ENCODE peak calls at places on chromosomes 12 and 14, in eight cellular contexts. J is mesothelial cell of epicardium, U is cardiac muscle cell, Z is left ventricle myocardium inferior, X is left lung, W is PC-9, H is right lobe of liver, E is MCF 10A. M is an unnamed sample.

GRCh38 chr12:127457726-127458125 is 809.2 kb upstream of the TMEM132C start:
- DNase-seq in J (no peak), U (no peak), Z (no peak), X (no peak), W (no peak), H (no peak), E (no peak), M (no peak)

GRCh38 chr12:107134558-107134957 is 41.2 kb upstream of the CRY1 start:
- DNase-seq in J (no peak), U (peak; percentile 2), Z (no peak), X (no peak), W (no peak), H (no peak), E (peak; percentile 13), M (no peak)

GRCh38 chr12:213527-213932 is 427 bp downstream of the SLC6A12 start:
- DNase-seq in J (no peak), U (no peak), Z (no peak), X (no peak), W (no peak), H (peak; percentile 82), E (no peak), M (no peak)

GRCh38 chr12:3342051-3342450 is 149.0 kb upstream of the PRMT8 start:
- DNase-seq in J (peak; percentile 36), U (peak; percentile 60), Z (peak; percentile 41), X (no peak), W (no peak), H (peak; percentile 39), E (peak; percentile 10), M (peak; percentile 60)

GRCh38 chr14:51999084-51999483 is 9.7 kb downstream of the RTRAF start:
- DNase-seq in J (no peak), U (no peak), Z (no peak), X (no peak), W (no peak), H (no peak), E (no peak), M (no peak)

GRCh38 chr12:49545815-49546214 is 7.0 kb downstream of the KCNH3 start:
- DNase-seq in J (no peak), U (no peak), Z (no peak), X (no peak), W (no peak), H (no peak), E (no peak), M (no peak)

GRCh38 chr12:131454418-131455217 is 256.3 kb upstream of the SFSWAP start:
- DNase-seq in J (no peak), U (peak; percentile 13), Z (no peak), X (peak; percentile 79), W (peak; percentile 21), H (no peak), E (peak; percentile 57), M (peak; percentile 73)

GRCh38 chr12:10363922-10364838 is 25.7 kb downstream of the KLRK1 start:
- DNase-seq in J (no peak), U (peak; percentile 55), Z (peak; percentile 26), X (no peak), W (peak; percentile 48), H (no peak), E (peak; percentile 70), M (no peak)

GRCh38 chr12:92553389-92553788 is 149.4 kb upstream of the PLEKHG7 start:
- DNase-seq in J (no peak), U (peak; percentile 47), Z (peak; percentile 70), X (no peak), W (no peak), H (peak; percentile 73), E (peak; percentile 81), M (no peak)

GRCh38 chr12:42638011-42638410 is 48.5 kb upstream of the PRICKLE1 start:
- DNase-seq in J (no peak), U (no peak), Z (no peak), X (no peak), W (no peak), H (no peak), E (no peak), M (no peak)

GRCh38 chr12:106122004-106122403 is 16.8 kb downstream of the NUAK1 start:
- DNase-seq in J (no peak), U (no peak), Z (no peak), X (no peak), W (no peak), H (peak; percentile 70), E (no peak), M (no peak)

GRCh38 chr14:70027785-70028428 is 148.7 kb downstream of the SMOC1 start:
- DNase-seq in J (peak; percentile 66), U (peak; percentile 64), Z (peak; percentile 63), X (peak; percentile 88), W (peak; percentile 59), H (peak; percentile 76), E (peak; percentile 64), M (peak; percentile 95)

GRCh38 chr12:14828896-14829295 is 14.4 kb downstream of the ART4 start:
- DNase-seq in J (no peak), U (no peak), Z (no peak), X (no peak), W (no peak), H (no peak), E (no peak), M (no peak)

GRCh38 chr12:12562585-12563245 is at the start of gene DUSP16:
- DNase-seq in J (peak; percentile 59), U (peak; percentile 97), Z (peak; percentile 92), X (peak; percentile 99), W (peak; percentile 99), H (peak; percentile 98), E (peak; percentile 94), M (peak; percentile 83)

GRCh38 chr14:73168691-73169090 is 32.4 kb downstream of the PSEN1 start:
- DNase-seq in J (no peak), U (no peak), Z (no peak), X (no peak), W (no peak), H (no peak), E (no peak), M (no peak)

GRCh38 chr12:104285740-104286537 is 17.6 kb upstream of the EID3 start:
- DNase-seq in J (no peak), U (peak; percentile 22), Z (no peak), X (no peak), W (no peak), H (no peak), E (no peak), M (no peak)

GRCh38 chr12:104290320-104290719 is 13.2 kb upstream of the EID3 start:
- DNase-seq in J (no peak), U (no peak), Z (no peak), X (no peak), W (no peak), H (no peak), E (no peak), M (no peak)

GRCh38 chr12:104290855-104291254 is 12.7 kb upstream of the EID3 start:
- DNase-seq in J (no peak), U (no peak), Z (no peak), X (no peak), W (no peak), H (no peak), E (no peak), M (no peak)

GRCh38 chr12:104288635-104289258 is 14.8 kb upstream of the EID3 start:
- DNase-seq in J (no peak), U (peak; percentile 87), Z (peak; percentile 77), X (peak; percentile 97), W (no peak), H (peak; percentile 93), E (peak; percentile 92), M (peak; percentile 77)

GRCh38 chr12:104286538-104287482 is 16.7 kb upstream of the EID3 start:
- DNase-seq in J (peak; percentile 59), U (peak; percentile 99), Z (peak; percentile 94), X (peak; percentile 94), W (peak; percentile 95), H (peak; percentile 93), E (peak; percentile 99), M (peak; percentile 79)
- TF ChIP-seq CTCF in J (no peak), U (no peak), Z (no peak), X (no peak), W (no peak), H (no peak), E (no peak), M (peak; percentile 11)

DNA sequence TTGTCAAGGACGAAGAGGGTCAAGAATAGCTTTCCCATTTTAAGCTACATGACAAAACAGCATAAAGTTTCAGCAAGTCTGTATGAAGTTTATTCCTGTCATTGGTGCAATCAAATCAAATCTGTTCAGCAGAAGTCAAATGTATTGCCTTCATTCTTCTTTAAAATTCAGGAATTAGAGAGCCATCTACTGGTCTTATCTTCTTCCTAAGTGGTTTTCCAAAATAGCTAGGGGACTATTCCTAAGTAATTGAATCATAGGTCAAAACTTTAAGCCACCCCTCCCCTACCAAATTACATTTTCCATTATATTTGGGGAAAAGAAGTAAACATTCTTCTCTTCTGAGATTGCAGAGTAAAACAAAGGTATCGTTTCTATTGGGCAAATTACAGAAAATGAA is 990.2 kb downstream of the GALC start:
- DNase-seq in J (no peak), U (no peak), Z (no peak), X (no peak), W (no peak), H (no peak), E (no peak), M (no peak)
- TF ChIP-seq CTCF in J (no peak), U (no peak), Z (no peak), X (no peak), W (no peak), H (no peak), E (no peak), M (no peak)

GRCh38 chr12:25433581-25434325 is 119.3 kb downstream of the LMNTD1 start:
- DNase-seq in J (no peak), U (peak; percentile 24), Z (no peak), X (no peak), W (no peak), H (no peak), E (peak; percentile 23), M (no peak)

GRCh38 chr12:25435431-25435830 is 117.7 kb downstream of the LMNTD1 start:
- DNase-seq in J (no peak), U (no peak), Z (no peak), X (no peak), W (no peak), H (no peak), E (no peak), M (no peak)

GRCh38 chr12:25438638-25439037 is 114.4 kb downstream of the LMNTD1 start:
- DNase-seq in J (no peak), U (peak; percentile 31), Z (no peak), X (no peak), W (no peak), H (no peak), E (no peak), M (no peak)

GRCh38 chr12:25434493-25434892 is 118.6 kb downstream of the LMNTD1 start:
- DNase-seq in J (no peak), U (no peak), Z (no peak), X (no peak), W (no peak), H (no peak), E (no peak), M (no peak)

GRCh38 chr12:25436206-25436912 is 116.7 kb downstream of the LMNTD1 start:
- DNase-seq in J (no peak), U (peak; percentile 91), Z (no peak), X (no peak), W (peak; percentile 44), H (no peak), E (peak; percentile 81), M (peak; percentile 25)
- TF ChIP-seq CTCF in J (peak; percentile 79), U (peak; percentile 87), Z (peak; percentile 85), X (peak; percentile 77), W (peak; percentile 93), H (peak; percentile 85), E (peak; percentile 78), M (peak; percentile 98)

DNA sequence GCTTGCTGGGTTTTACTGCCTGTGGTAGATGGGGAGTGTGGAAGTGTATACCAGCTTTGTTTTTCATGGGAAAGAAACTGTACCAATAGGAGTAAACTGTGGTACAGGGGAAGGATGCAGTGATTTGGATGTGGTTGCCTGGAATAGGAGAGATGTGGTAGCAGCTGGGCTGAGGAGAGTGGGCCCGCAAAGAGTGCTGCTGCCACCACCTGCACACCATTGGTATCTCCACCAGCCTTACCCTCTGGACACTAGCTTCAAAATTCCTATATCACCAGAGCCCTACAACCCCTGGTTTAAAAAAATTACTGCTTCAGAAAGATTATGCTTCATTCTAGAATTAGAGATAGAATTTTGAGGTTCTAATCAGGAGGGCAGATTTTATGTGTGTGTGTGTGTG is 53.6 kb downstream of the AKAP6 start:
- DNase-seq in J (no peak), U (peak; percentile 26), Z (no peak), X (no peak), W (peak; percentile 30), H (no peak), E (peak; percentile 38), M (no peak)
- TF ChIP-seq CTCF in J (no peak), U (peak; percentile 33), Z (peak; percentile 49), X (no peak), W (peak; percentile 60), H (peak; percentile 32), E (peak; percentile 75), M (peak; percentile 51)